ENCODE peak calls at places on chromosomes 2 and 18, in eight cellular contexts. Q is fibroblast of the aortic adventitia, B is lung, M is Peyer's patch, J is spleen, N is right atrium auricular region, K is psoas muscle, U is thoracic aorta. Z is an unnamed sample.
A peak's percentile ranks its signal among the peaks of the same experiment; 100 is the strongest.

GRCh38 chr2:186059096-186059495 is 320.5 kb downstream of the FSIP2 start:
- DNase-seq in B (no peak), U (no peak), M (no peak), K (no peak), J (no peak), N (no peak), Q (peak; percentile 22), Z (no peak)

GRCh38 chr2:43160778-43161177 is 65.6 kb downstream of the ZFP36L2 start:
- DNase-seq in K (no peak), Q (no peak), U (no peak), J (no peak), B (no peak), N (no peak), M (peak; percentile 76), Z (no peak)

GRCh38 chr18:75800331-75800648 is 372.8 kb upstream of the SMIM21 start:
- DNase-seq in U (no peak), M (no peak), K (no peak), N (no peak), Q (no peak), J (no peak), B (no peak), Z (no peak)

GRCh38 chr2:41502752-41503151 is 545.1 kb upstream of the PKDCC start:
- DNase-seq in B (no peak), Q (no peak), J (no peak), M (no peak), U (no peak), N (no peak), K (no peak), Z (no peak)

GRCh38 chr2:234686088-234686890 is 189.4 kb upstream of the ARL4C start:
- DNase-seq in K (no peak), N (peak; percentile 48), B (no peak), Q (peak; percentile 68), J (no peak), M (no peak), U (no peak), Z (no peak)

GRCh38 chr2:164764996-164765395 is 76.6 kb downstream of the COBLL1 start:
- DNase-seq in J (no peak), M (no peak), Q (peak; percentile 49), N (no peak), U (no peak), B (no peak), K (no peak), Z (no peak)

GRCh38 chr2:117994729-117995128 is 19.1 kb downstream of the CCDC93 start:
- DNase-seq in J (no peak), U (no peak), K (no peak), B (no peak), N (no peak), M (no peak), Q (no peak), Z (no peak)

GRCh38 chr2:120053891-120054290 is 41.0 kb downstream of the EPB41L5 start:
- DNase-seq in Q (no peak), N (no peak), K (no peak), B (no peak), M (no peak), U (no peak), J (no peak), Z (no peak)

GRCh38 chr2:207337234-207338219 is 171.8 kb upstream of the KLF7 start:
- DNase-seq in N (no peak), B (no peak), M (no peak), U (no peak), Q (peak; percentile 58), K (no peak), J (no peak), Z (no peak)

GRCh38 chr2:18597618-18598017 is 8.2 kb upstream of the NT5C1B start:
- DNase-seq in Q (no peak), B (no peak), N (no peak), M (no peak), J (no peak), U (no peak), K (no peak), Z (no peak)

GRCh38 chr2:217927601-217928323 is 75.0 kb downstream of the TNS1 start:
- DNase-seq in K (peak; percentile 11), M (no peak), J (no peak), U (no peak), N (no peak), Q (no peak), B (no peak), Z (no peak)

GRCh38 chr2:161166538-161167409 is 6.5 kb downstream of the TANK start:
- DNase-seq in Q (no peak), J (no peak), M (no peak), B (no peak), K (no peak), N (no peak), U (no peak), Z (peak; percentile 87)

GRCh38 chr18:46226461-46226860 is 122.3 kb downstream of the HAUS1 start:
- DNase-seq in M (no peak), B (no peak), J (no peak), U (no peak), Q (peak; percentile 41), N (no peak), K (no peak), Z (no peak)

GRCh38 chr18:7987284-7987976 is 420.3 kb downstream of the PTPRM start:
- DNase-seq in J (no peak), M (no peak), B (no peak), Q (peak; percentile 74), U (no peak), N (no peak), K (no peak), Z (no peak)

GRCh38 chr2:47015206-47015605 is 99.6 kb upstream of the MCFD2 start:
- DNase-seq in K (no peak), M (no peak), J (no peak), B (no peak), Q (no peak), N (no peak), U (no peak), Z (no peak)
- TF ChIP-seq CTCF in K (peak; percentile 23), M (no peak), J (no peak), B (no peak), Q (no peak), N (no peak), U (no peak), Z (no peak)

DNA sequence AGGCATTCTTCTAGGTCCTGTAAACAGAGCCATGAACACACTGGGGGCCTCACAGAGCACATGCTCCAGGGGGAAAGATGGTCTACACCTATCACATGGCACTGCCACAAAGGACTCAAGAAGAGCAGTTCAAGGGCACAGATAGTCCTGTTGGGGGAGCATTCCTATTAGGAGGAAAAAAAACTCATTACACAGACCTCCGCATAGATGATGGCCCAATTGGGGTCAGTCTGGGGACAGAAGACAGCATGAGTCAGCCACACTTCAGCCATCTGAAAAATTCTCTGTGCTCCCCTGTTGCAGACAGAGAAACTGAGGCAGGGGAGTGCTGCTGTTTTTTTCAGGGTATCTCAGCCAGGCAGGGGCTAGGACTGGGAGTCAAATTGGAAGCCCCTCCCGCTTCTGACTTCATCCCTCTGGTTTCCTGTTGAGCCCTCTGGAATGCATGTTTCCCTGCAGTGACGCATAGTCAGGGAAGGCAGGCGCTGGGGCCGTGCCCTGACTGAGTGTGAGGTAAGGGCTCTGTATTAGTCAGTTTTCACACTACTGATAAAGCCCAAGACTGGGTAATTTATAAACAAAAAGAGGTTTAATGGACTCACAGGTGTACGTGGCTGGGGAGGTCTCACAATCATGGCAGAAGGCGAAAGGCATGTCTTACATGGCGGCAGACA is 67.9 kb downstream of the RHOB start:
- DNase-seq in M (no peak), Q (peak; percentile 96), U (peak; percentile 47), B (no peak), K (peak; percentile 67), J (peak; percentile 43), N (peak; percentile 79), Z (no peak)
- TF ChIP-seq CTCF in M (no peak), Q (no peak), U (no peak), B (no peak), K (no peak), J (no peak), N (no peak), Z (no peak)

DNA sequence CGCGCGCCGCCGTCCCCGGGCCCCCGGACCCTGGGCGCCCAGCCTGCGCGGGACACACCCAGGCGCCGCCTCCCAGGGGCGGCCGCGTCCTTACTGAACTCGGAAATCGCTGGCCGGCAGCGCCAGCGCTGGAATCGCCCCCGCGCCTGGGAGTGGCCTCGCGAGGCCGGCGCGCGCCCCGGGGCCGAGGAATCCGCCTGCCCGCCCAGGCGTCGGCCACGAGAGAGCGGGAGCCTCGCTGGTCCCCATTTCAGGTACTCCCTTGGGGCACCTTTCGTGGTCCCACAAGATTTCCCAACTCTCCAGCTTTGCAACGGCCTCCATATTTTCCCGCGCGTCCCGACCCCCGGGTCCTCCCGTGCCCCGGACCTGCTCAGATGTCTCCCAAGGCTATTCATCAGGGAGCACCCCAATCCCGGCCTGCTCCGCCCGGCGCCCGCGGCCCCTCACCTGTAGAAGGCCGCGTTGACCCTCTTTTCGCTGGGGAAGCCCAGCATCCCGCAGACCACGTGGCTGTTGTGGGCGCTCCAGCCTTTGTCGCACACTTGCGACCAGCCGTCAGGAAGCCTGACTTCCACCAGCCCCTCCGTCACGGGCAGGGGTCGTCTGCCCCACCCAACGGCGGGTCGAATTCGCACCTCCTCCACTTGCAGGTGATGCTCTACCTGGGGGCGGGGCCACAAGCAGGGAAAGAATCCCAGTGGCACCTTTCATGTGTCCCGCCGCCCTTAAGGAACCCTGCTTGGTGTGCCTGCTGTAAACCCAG is 4.6 kb downstream of the LOXL3 start:
- DNase-seq in B (peak; percentile 50), J (peak; percentile 84), K (peak; percentile 79), M (peak; percentile 81), N (peak; percentile 78), Q (no peak), U (no peak), Z (peak; percentile 37)
- TF ChIP-seq CTCF in B (no peak), J (no peak), K (no peak), M (no peak), N (peak; percentile 24), Q (no peak), U (no peak), Z (no peak)

DNA sequence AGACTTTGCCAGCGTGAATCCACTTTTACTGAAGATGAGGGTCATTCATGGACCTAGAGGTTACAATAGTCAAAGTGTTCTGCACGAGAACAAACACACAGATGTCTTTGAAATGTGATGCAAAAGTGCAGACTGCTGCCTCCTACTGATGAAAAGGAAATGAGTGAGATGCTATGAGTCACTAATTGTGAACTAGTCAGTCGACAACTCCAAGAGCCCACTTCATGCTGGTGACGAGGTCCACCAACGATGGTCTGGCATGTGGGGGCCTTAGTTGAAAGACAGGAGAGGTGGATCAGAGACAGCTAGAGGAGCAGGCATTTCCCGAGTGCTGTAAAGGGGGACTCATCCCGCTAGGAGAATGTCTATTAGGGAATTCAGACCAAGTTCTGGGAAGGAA is 17.1 kb upstream of the ZNF236 start:
- DNase-seq in N (no peak), K (no peak), Q (peak; percentile 13), U (no peak), J (no peak), B (no peak), M (no peak), Z (no peak)
- TF ChIP-seq CTCF in N (no peak), K (no peak), Q (peak; percentile 27), U (no peak), J (no peak), B (no peak), M (no peak), Z (no peak)

DNA sequence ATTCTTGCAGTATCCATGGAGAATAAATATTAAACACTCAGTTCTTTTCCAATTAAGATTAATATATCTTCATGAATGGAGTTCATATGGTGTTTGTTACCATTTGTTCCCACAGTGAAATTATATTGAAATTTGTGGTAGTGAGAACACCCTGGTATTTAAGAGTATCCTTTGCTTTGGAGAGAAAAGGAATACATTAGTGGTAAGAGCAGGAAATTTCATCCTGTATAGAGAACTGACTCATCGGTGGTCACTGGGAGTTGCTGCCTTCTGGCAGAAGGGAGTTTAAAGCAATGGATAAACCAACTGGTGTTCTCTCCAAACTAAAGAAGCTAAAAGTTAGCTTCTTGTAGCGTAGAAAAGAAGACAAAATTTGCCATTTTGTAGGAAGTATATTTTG is 107.3 kb downstream of the MYO1B start:
- DNase-seq in N (no peak), Q (peak; percentile 74), M (no peak), J (no peak), U (no peak), B (no peak), K (no peak), Z (no peak)
- TF ChIP-seq CTCF in N (no peak), Q (no peak), M (no peak), J (no peak), U (no peak), B (no peak), K (no peak), Z (no peak)

Z was measured in activated CD8-positive, alpha-beta T cell treated with anti-CD3 and anti-CD28 coated beads for 36 hours.